ENCODE peak calls at places on chromosomes 16 and 17, in five cellular contexts. A is K562, T is upper lobe of left lung, B is adrenal gland, S is body of pancreas. K is an unnamed sample. For H3K27me3, the result is how much of the 10 kb centered on the place peaks cover.

GRCh38 chr17:77593081-77593480 is 365.4 kb upstream of the TNRC6C start:
- DNase-seq in A (no peak), T (no peak), B (no peak), S (no peak), K (no peak)

GRCh38 chr16:70660672-70661350 is 14.5 kb downstream of the IL34 start:
- DNase-seq in A (no peak), T (peak), B (no peak), S (no peak), K (no peak)

GRCh38 chr16:29231231-29231630 is 175.3 kb downstream of the NPIPB11 start:
- DNase-seq in A (no peak), T (no peak), B (no peak), S (no peak), K (no peak)

GRCh38 chr17:17663160-17664072 is 17.8 kb upstream of the RAI1 start:
- DNase-seq in A (peak), T (peak), B (peak), S (peak), K (peak)

GRCh38 chr17:82424001-82424862 is 5.8 kb upstream of the OGFOD3 start:
- DNase-seq in A (peak), T (no peak), B (peak), S (peak), K (no peak)

GRCh38 chr16:69187891-69188451 is 1.0 kb downstream of the SNTB2 start:
- DNase-seq in A (no peak), T (peak), B (no peak), S (peak), K (peak)

GRCh38 chr17:61208301-61209098 is 191.1 kb upstream of the TBX2 start:
- DNase-seq in A (no peak), T (no peak), B (no peak), S (peak), K (no peak)

GRCh38 chr16:333406-334094 is 19.0 kb downstream of the AXIN1 start:
- DNase-seq in A (no peak), T (no peak), B (no peak), S (no peak), K (no peak)

GRCh38 chr17:66952031-66952524 is 12.4 kb upstream of the CACNG4 start:
- DNase-seq in A (no peak), T (peak), B (no peak), S (peak), K (no peak)

DNA sequence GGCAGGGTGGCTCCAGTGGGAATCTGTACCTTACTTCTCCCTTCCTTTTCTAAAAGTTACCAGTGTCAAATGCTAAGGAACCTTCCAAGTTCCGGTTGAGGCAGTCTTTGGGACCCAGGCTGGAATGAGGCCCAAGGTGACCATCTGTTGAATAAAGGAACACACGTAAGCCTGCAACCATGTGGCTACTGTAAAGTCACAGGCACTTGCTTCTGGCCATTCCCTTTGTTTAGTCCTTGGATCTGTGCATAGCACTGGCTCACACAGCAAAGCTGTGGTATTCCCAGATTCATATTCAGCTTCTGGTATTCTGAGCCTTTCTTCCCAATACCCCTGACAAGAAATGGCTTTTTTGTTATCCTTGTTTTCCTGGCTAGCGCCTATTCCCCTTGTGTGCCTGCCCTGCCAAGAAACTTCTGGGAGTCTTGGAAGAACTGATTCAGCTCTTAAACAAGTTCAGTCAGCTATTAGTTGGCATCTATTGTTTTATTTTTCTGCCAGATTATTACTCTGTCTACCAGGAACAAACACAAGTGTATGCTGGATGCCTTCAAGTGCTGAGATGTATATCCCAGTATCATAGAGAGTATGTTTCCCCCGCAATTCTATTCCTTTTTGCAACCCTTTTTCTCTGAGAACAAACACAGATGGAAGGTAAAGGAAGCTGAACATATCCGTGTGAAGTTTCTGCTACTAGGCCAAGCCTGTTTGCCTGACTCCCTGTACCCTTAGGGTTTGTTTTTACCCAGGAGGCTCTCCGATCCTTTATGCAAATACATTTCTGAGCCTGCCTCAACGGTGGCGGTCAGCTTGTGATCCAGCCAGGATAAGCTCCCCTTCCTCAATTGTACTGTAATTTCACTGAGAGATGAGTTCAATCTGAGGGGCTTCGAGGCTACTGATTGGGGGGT is 13.2 kb downstream of the TMEM238L start:
- DNase-seq in A (no peak), T (no peak), B (peak), S (peak), K (no peak)
- TF ChIP-seq POLR2A in A (peak), T (no peak), B (no peak), S (no peak), K (no peak)

GRCh38 chr17:7380855-7381683 is at the start of gene TNK1:
- DNase-seq in A (peak), T (peak), B (no peak), S (peak), K (peak)
- H3K4me3 ChIP-seq in A (peak), T (peak), B (peak), S (peak), K (peak)

GRCh38 chr16:85752511-85753420 is 1.9 kb upstream of the C16orf74 start:
- DNase-seq in A (peak), T (no peak), B (no peak), S (peak), K (peak)
- H3K27me3 ChIP-seq in A (half or more), T (under half), B (under half), S (under half), K (under half)

GRCh38 chr16:3023415-3023668 is 400 bp downstream of the HCFC1R1 start:
- DNase-seq in A (peak), T (no peak), B (peak), S (peak), K (peak)

GRCh38 chr16:3022697-3023414 is 886 bp downstream of the HCFC1R1 start:
- DNase-seq in A (no peak), T (no peak), B (no peak), S (no peak), K (peak)

GRCh38 chr16:3025032-3026002 is 1.5 kb downstream of the THOC6 start:
- DNase-seq in A (no peak), T (no peak), B (no peak), S (no peak), K (peak)

GRCh38 chr16:3022208-3022696 is 1.5 kb downstream of the HCFC1R1 start:
- DNase-seq in A (peak), T (peak), B (peak), S (peak), K (peak)

DNA sequence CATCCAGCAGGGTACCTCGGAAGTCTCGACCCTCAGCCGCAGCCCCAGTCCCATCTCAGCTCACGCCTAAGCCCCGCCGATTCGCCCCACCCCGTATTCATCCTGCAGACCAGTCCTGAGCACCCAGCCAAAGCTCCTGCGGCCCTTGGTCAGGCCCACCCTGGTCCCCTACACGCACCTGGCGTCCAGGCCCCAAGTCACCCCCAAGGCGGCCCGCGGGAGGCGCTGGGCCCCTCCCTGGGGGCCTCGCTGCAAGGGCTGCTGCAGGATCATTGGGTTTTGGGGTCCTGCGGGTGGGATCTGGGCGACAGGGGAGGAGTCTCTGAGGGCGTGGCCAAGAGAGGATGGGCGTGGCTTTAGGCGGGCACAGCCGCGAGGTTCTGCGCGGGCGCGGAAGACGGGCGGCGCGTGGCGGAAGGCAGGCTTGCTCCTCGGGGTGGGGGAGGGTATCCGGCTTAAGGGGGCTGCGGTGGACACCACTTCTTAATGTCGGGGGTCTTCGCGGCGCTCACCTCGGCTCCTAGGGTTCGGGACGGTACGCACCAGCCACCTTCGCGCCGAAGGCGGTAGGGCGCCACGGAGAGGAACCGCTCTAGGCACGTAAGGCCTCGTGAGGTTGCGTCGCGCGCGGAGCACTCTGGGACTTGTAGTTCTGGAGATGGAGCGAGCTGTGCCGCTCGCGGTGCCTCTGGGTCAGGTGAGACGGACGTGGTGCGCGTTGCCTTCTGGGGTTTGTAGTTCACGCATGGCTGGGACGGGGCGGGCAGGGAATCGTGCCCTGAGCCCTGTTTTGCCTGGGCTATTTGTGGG is at the start of the genes HCFC1R1 and THOC6:
- DNase-seq in A (peak), T (peak), B (peak), S (peak), K (peak)
- TF ChIP-seq POLR2A in A (peak), T (peak), B (peak), S (peak), K (no peak)

DNA sequence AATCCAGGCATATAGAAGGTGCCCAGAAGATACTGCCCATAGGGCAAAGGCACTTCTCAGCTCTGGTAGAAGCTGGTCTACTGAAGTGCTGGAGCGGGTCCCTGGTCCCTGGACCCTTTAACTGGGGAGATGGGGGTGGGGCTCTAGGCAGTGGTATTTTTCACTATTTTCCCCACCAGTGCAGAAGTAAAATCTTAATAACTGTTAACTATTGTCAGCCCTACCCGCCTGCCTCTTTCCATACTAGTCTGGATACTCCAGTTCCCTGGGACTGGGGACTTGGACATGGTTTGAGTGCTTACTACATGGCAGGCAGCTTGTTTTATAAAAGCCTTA is 24.6 kb downstream of the IGF2BP1 start:
- DNase-seq in A (no peak), T (no peak), B (no peak), S (no peak), K (no peak)
- H3K4me3 ChIP-seq in A (no peak), T (no peak), B (no peak), S (no peak), K (no peak)

DNA sequence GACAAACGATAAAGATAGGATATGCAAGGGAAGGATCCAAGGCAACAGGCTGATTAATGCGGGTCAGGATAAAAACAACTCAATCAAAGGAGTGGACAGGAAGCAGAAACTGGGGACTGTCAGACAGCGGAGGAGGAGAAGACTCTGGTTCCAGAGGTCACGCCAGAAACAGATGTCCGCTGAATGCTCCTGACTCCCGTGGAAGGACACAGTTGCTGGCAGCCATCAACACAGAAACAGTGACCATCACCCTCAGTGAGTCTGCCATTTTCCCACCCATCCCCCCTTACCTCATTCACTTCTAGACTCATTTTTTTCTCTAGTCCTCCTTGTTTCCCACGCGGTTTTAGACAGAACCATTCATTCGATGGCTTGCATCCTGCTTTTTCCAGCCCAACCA is 40.9 kb downstream of the DHRS7C start:
- DNase-seq in A (no peak), T (no peak), B (no peak), S (no peak), K (no peak)
- H3K27me3 ChIP-seq in A (under half), T (under half), B (under half), S (under half), K (under half)

GRCh38 chr17:7014261-7014994 is 2.0 kb downstream of the RNASEK start:
- DNase-seq in A (peak), T (peak), B (peak), S (peak), K (peak)
- TF ChIP-seq POLR2A in A (peak), T (peak), B (peak), S (peak), K (peak)

GRCh38 chr17:8109669-8110455 is 8.5 kb downstream of the ALOXE3 start:
- DNase-seq in A (peak), T (peak), B (no peak), S (peak), K (peak)
- H3K4me3 ChIP-seq in A (peak), T (peak), B (no peak), S (no peak), K (no peak)

GRCh38 chr17:79799538-79800324 is 2.9 kb upstream of the CBX8 start:
- DNase-seq in A (no peak), T (no peak), B (no peak), S (no peak), K (no peak)

GRCh38 chr17:79797492-79798295 is 817 bp upstream of the CBX8 start:
- DNase-seq in A (peak), T (no peak), B (no peak), S (peak), K (no peak)

GRCh38 chr17:79798296-79799173 is 1.7 kb upstream of the CBX8 start:
- DNase-seq in A (no peak), T (no peak), B (no peak), S (no peak), K (no peak)

GRCh38 chr17:79800325-79801155 is 3.7 kb upstream of the CBX8 start:
- DNase-seq in A (no peak), T (no peak), B (no peak), S (peak), K (no peak)

GRCh38 chr17:79799174-79799537 is 2.3 kb upstream of the CBX8 start:
- DNase-seq in A (no peak), T (no peak), B (no peak), S (no peak), K (no peak)
- H3K27me3 ChIP-seq in A (under half), T (half or more), B (half or more), S (half or more), K (half or more)

GRCh38 chr16:30527635-30528178 is 1.3 kb upstream of the ZNF768 start:
- DNase-seq in A (no peak), T (peak), B (no peak), S (peak), K (no peak)
- TF ChIP-seq POLR2A in A (no peak), T (no peak), B (no peak), S (no peak), K (no peak)

K was measured in heart left ventricle.